ENCODE peak calls at places on chromosome 19, in eight cellular contexts. W, D, U, H, R, Y, B and N are unnamed samples. For H3K4me1, the result is how much of the 10 kb centered on the place peaks cover.

GRCh38 chr19:51615991-51616390 is 14.2 kb downstream of the SIGLEC5 start:
- DNase-seq in U (no peak), W (no peak), B (no peak), R (peak), D (no peak), H (no peak), Y (no peak), N (no peak)

GRCh38 chr19:21750586-21751128 is 16.7 kb downstream of the ZNF100 start:
- DNase-seq in Y (no peak), W (no peak), D (no peak), U (no peak), B (no peak), H (no peak), R (no peak), N (no peak)

GRCh38 chr19:57249329-57249728 is 8.9 kb downstream of the ZNF805 start:
- DNase-seq in U (no peak), H (no peak), Y (no peak), R (no peak), B (no peak), D (no peak), W (no peak), N (no peak)

GRCh38 chr19:2804156-2805004 is 15.3 kb upstream of the ZNF554 start:
- DNase-seq in W (peak), B (no peak), U (no peak), H (no peak), Y (no peak), D (no peak), R (no peak), N (no peak)

GRCh38 chr19:34409189-34410164 is 5.3 kb downstream of the PDCD2L start:
- DNase-seq in W (no peak), U (no peak), R (no peak), D (no peak), Y (no peak), B (no peak), H (no peak), N (peak)

GRCh38 chr19:50252111-50252886 is 48.9 kb downstream of the MYH14 start:
- DNase-seq in R (no peak), Y (no peak), B (peak), W (no peak), D (no peak), U (peak), H (peak), N (no peak)

GRCh38 chr19:55489711-55490477 is 1.7 kb downstream of the SSC5D start:
- DNase-seq in U (no peak), R (no peak), D (no peak), B (no peak), W (no peak), Y (no peak), H (no peak), N (no peak)

GRCh38 chr19:36246006-36246391 is 31.1 kb downstream of the ZNF146 start:
- DNase-seq in Y (no peak), D (no peak), R (no peak), W (no peak), U (no peak), H (peak), B (no peak), N (no peak)

GRCh38 chr19:3664879-3665642 is 35.2 kb downstream of the PIP5K1C start:
- DNase-seq in D (no peak), W (no peak), R (no peak), B (no peak), U (no peak), Y (no peak), H (no peak), N (no peak)

GRCh38 chr19:6228523-6229215 is 51.1 kb downstream of the MLLT1 start:
- DNase-seq in D (no peak), R (no peak), Y (no peak), H (no peak), B (no peak), U (no peak), W (no peak), N (no peak)

GRCh38 chr19:23716792-23717191 is 29.8 kb upstream of the ZNF675 start:
- DNase-seq in B (no peak), D (no peak), U (no peak), W (no peak), R (no peak), H (no peak), Y (no peak), N (no peak)

GRCh38 chr19:4508698-4509097 is 9.6 kb downstream of the PLIN4 start:
- DNase-seq in H (no peak), U (no peak), Y (no peak), R (no peak), B (no peak), D (no peak), W (peak), N (no peak)

GRCh38 chr19:5838437-5839311 is 828 bp downstream of the FUT6 start:
- DNase-seq in U (peak), R (no peak), H (no peak), W (no peak), B (no peak), Y (no peak), D (no peak), N (no peak)

GRCh38 chr19:33492951-33493350 is 28.6 kb downstream of the PEPD start:
- DNase-seq in U (no peak), H (no peak), R (no peak), B (no peak), D (no peak), Y (no peak), W (no peak), N (peak)

GRCh38 chr19:41706741-41707501 is 1.5 kb upstream of the CEACAM5 start:
- DNase-seq in W (no peak), D (peak), R (peak), H (peak), B (peak), U (peak), Y (peak), N (peak)

GRCh38 chr19:50510700-50511068 is 307 bp downstream of the JOSD2 start:
- DNase-seq in U (no peak), Y (no peak), W (no peak), H (peak), D (no peak), B (peak), R (no peak), N (no peak)

GRCh38 chr19:55179570-55180484 is at the start of gene SYT5:
- DNase-seq in W (peak), Y (peak), U (peak), B (peak), R (no peak), H (peak), D (no peak), N (no peak)

DNA sequence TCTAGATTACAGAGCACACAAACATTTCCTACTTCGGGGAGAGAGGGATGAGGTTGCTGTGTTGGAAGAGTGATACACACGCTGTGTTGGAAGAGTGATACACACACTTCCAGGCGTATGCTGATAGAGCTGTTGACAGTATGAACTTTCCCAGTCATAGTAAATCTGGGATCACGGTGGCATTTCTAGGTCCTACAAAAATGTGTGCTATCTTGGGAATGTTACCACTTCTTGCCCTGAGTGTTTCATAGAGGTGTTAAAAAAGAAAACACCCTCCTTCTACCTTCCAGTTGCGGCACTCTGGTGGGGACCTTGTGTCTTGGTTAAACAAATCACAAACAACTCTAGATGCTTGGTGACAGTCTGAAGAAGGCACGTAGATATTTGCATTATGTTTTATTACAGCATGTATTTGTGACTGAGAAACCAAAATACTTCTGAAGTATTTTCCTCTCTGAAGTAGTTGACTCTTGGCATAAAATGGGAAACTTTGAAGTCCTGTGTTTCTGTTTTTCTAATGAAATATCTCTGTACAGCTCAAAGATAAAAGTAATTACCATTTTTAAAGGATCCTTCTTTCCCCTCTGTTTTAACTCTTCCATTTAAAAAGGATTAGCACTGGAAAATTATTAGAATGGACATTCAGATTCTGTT is 52.5 kb downstream of the ARHGAP35 start:
- DNase-seq in D (no peak), W (no peak), B (no peak), R (no peak), U (no peak), H (peak), Y (no peak), N (no peak)
- H3K4me1 ChIP-seq in D (under half), W (under half), B (under half), R (under half), U (under half), H (under half), Y (under half), N (half or more)

GRCh38 chr19:18020212-18021067 is 12.5 kb downstream of the ARRDC2 start:
- DNase-seq in R (peak), D (no peak), Y (no peak), W (peak), B (no peak), H (peak), U (peak), N (peak)
- TF ChIP-seq CTCF in R (no peak), D (no peak), Y (no peak), W (peak), B (no peak), H (no peak), U (no peak), N (no peak)

DNA sequence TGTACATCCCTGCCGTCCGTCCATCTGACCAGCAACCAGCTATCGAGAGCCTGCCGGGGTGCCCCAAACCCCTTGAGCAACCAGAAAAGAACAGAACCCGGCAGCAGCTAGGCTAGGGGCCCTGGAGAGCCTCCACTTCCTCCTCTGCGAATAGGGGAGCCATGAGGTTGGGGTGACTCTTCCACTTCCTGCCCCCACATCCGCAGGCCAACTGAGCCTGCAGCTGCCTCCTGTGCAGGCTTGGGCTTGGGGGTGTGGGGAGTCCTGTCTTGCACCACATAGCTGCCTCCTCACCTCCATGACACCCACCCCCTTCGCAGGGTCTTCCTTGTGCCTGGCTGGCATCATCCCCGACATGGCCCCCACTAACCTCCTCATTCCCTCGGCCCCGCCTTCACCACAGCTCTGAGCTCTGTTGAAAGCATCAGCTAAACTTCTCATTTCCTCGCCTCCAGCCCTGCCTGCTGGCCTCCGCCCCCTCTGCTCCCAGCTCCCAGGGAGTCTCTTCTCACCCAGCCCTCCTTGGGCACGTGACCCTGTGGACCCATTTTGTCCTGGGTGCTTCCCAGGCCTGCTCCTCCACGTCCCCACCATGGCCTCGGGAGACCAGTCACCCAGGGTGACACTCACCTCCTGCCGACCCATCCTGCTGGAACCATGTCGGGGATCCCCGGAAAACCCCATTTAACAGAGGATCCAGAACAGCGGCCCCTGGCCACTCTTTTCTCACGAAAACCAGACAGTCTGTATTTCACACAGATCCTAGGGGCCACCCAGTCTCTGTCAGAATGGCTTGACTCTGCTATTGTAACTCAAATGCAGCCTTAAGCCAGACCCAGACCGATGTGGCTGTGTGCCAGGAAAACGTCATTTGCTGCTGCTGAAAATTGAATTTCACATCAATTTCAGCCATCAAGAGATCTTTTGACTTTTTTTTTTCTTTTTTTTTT is 50.4 kb downstream of the MYO9B start:
- DNase-seq in R (peak), H (peak), U (peak), D (no peak), W (peak), B (peak), Y (no peak), N (peak)
- H3K4me1 ChIP-seq in R (under half), H (under half), U (under half), D (under half), W (under half), B (under half), Y (under half), N (under half)

GRCh38 chr19:12783226-12783848 is 7.9 kb upstream of the JUNB start:
- DNase-seq in D (no peak), U (no peak), W (no peak), B (peak), H (no peak), R (no peak), Y (no peak), N (no peak)

GRCh38 chr19:12782174-12782423 is 6.7 kb upstream of the HOOK2 start:
- DNase-seq in R (no peak), W (no peak), Y (no peak), U (no peak), B (no peak), H (no peak), D (no peak), N (no peak)

GRCh38 chr19:12784394-12784870 is 6.9 kb upstream of the JUNB start:
- DNase-seq in R (no peak), U (no peak), H (no peak), W (no peak), Y (no peak), B (no peak), D (no peak), N (no peak)

GRCh38 chr19:12783849-12784393 is 7.4 kb upstream of the JUNB start:
- DNase-seq in W (peak), H (no peak), Y (no peak), U (peak), D (no peak), B (no peak), R (peak), N (peak)

DNA sequence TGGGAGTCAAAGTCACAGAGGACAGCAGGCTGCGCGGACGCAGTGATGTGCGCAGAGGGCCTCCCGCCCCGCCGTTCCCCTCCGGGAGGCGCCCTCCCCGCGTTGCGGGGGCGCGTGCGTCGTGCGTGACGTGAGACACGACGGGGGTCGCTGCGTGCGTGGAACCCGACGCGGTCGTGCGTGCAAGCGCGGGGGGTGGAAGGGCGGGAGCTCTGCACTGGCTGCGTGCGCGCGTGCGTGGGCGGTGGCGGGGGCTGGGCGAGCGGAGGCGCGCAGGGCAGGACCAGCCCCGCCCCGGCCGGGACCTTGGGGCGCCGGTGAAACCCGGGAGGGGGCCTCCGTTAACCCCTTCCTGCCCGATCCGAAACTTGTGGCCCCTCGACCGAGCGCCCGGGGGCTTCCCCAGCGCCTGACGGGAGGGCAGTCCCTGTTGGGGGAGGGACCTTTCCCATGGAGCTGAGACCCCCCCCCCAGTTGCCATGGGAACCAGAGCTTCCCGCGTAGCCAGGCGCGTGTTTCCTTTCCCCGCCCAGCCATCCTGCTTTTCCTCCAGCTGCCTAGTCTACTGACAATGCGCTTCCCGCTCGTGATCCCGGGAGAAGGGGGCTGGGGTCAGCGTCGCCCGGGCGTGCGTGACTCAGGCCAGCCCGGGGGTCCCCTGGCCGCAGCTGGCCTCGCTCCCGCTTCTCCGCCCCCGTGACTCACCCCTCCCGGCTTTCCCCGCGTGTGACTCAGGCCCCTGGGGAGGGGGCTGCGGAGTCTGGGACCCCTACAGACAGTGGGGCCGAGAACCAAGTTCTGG is 7.3 kb upstream of the HOOK2 start:
- DNase-seq in D (no peak), H (peak), W (peak), Y (peak), B (peak), R (peak), U (peak), N (peak)
- TF ChIP-seq CTCF in D (peak), H (no peak), W (no peak), Y (peak), B (peak), R (no peak), U (no peak), N (peak)

DNA sequence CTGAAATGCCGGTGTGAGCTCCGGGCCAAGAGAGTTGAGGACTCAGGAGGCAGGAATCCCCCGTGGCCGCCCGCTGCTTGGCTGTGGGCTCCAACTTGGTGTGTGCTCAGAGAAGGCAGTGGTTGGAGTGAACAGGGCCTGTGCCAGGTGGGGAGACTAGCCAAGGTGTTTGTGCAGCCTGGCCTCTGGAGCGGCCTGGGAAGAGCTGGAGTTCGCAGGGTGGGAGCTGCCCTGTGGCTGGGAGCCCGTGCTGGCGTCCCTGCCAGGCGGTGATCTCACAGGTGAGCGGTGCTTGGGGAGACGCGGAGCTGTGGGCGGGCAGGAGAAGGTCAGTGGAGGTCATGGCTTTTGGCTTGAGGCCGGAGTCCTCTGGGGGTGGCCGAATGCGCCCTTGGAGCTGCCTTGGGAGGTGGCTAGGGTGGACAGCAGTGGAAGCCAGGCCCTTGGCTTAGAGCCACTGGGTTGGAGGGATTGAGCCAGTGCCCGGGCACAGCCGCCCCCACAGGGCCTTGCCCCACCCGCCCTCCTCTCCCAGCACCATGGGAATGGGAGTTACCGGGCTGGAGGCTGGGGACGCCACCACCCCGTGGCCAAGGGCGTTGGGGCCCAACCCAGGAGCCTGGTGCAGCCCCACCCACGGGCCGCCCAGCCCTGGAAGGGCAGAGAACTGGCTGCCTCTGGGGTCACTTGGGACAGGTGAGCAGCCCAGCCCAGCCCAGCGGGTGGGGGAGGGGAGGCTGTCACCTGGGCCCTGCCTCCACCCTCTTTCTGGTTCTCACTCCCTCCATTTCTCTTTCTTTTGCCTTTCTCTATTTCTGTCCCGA is 7.1 kb upstream of the CIRBP start:
- DNase-seq in R (peak), D (no peak), U (peak), Y (no peak), B (no peak), H (peak), W (peak), N (peak)
- H3K4me1 ChIP-seq in R (under half), D (under half), U (half or more), Y (under half), B (half or more), H (under half), W (half or more), N (half or more)

GRCh38 chr19:410243-410781 is 1.4 kb upstream of the C2CD4C start:
- DNase-seq in W (no peak), D (no peak), U (no peak), R (peak), H (no peak), Y (no peak), B (no peak), N (no peak)

GRCh38 chr19:415292-415691 is 6.3 kb upstream of the C2CD4C start:
- DNase-seq in R (no peak), Y (no peak), D (no peak), B (no peak), U (no peak), H (no peak), W (no peak), N (no peak)

GRCh38 chr19:413756-414420 is 4.9 kb upstream of the C2CD4C start:
- DNase-seq in H (no peak), R (peak), Y (no peak), U (no peak), B (no peak), D (no peak), W (no peak), N (no peak)

GRCh38 chr19:411723-412355 is 2.9 kb upstream of the C2CD4C start:
- DNase-seq in D (no peak), B (no peak), R (peak), H (no peak), Y (no peak), W (peak), U (no peak), N (no peak)

GRCh38 chr19:412356-413355 is 3.7 kb upstream of the C2CD4C start:
- DNase-seq in R (peak), W (no peak), D (no peak), Y (no peak), H (no peak), U (no peak), B (peak), N (peak)
- TF ChIP-seq CTCF in R (no peak), W (no peak), D (peak), Y (no peak), H (no peak), U (no peak), B (peak), N (no peak)

GRCh38 chr19:38691938-38692457 is 44.5 kb downstream of the ACTN4 start:
- DNase-seq in H (peak), W (peak), D (peak), R (no peak), U (no peak), Y (no peak), B (no peak), N (peak)
- H3K4me1 ChIP-seq in H (under half), W (half or more), D (half or more), R (under half), U (half or more), Y (under half), B (half or more), N (half or more)